ENCODE peak calls at places on chromosomes 3 and 15, in four cellular contexts. K, O, T and L are unnamed samples.

GRCh38 chr3:50628601-50629000 is 11.7 kb downstream of the MAPKAPK3 start:
- DNase-seq in O (no peak), K (no peak), T (no peak), L (no peak)

GRCh38 chr15:89808160-89808870 is 6.3 kb downstream of the ANPEP start:
- DNase-seq in O (no peak), K (no peak), T (no peak), L (no peak)

GRCh38 chr3:98745718-98746117 is 17.4 kb upstream of the ST3GAL6 start:
- DNase-seq in T (no peak), K (no peak), O (no peak), L (no peak)

GRCh38 chr3:14549256-14549931 is 9.3 kb upstream of the GRIP2 start:
- DNase-seq in O (no peak), K (no peak), T (no peak), L (no peak)

GRCh38 chr3:171565671-171566070 is 105.5 kb upstream of the TNIK start:
- DNase-seq in O (no peak), K (no peak), T (no peak), L (no peak)

GRCh38 chr3:21839592-21839991 is 88.6 kb upstream of the ZNF385D start:
- DNase-seq in O (peak), K (no peak), T (no peak), L (no peak)

GRCh38 chr3:50267280-50267913 is 1.6 kb upstream of the SEMA3B start:
- DNase-seq in T (no peak), K (no peak), O (no peak), L (no peak)

GRCh38 chr15:53918180-53919079 is 59.8 kb upstream of the UNC13C start:
- DNase-seq in K (no peak), T (no peak), O (peak), L (no peak)

GRCh38 chr3:66393486-66394260 is 107.1 kb downstream of the LRIG1 start:
- DNase-seq in O (no peak), K (no peak), T (no peak), L (no peak)

GRCh38 chr15:45458746-45459403 is 63.7 kb downstream of the SLC30A4 start:
- DNase-seq in O (peak), K (no peak), T (peak), L (no peak)

GRCh38 chr3:151268267-151269235 is 9.8 kb downstream of the P2RY14 start:
- DNase-seq in T (no peak), K (no peak), O (no peak), L (peak)

GRCh38 chr3:86958534-86958933 is 32.4 kb downstream of the VGLL3 start:
- DNase-seq in O (no peak), T (no peak), K (no peak), L (no peak)

GRCh38 chr15:67803299-67803698 is 22.0 kb upstream of the SKOR1 start:
- DNase-seq in T (no peak), K (no peak), O (no peak), L (no peak)

GRCh38 chr3:72549819-72550581 is 298.2 kb downstream of the SHQ1 start:
- DNase-seq in T (no peak), K (no peak), O (no peak), L (no peak)

GRCh38 chr3:189277711-189278110 is 105.9 kb downstream of the TPRG1 start:
- DNase-seq in O (no peak), K (no peak), T (no peak), L (no peak)

GRCh38 chr3:151044706-151045105 is 40.8 kb upstream of the MED12L start:
- DNase-seq in T (no peak), O (no peak), K (no peak), L (no peak)

GRCh38 chr3:152328841-152329240 is 60.1 kb downstream of the MBNL1 start:
- DNase-seq in K (no peak), O (peak), T (no peak), L (no peak)

GRCh38 chr3:127124135-127124534 is 68.8 kb upstream of the PRR23E start:
- DNase-seq in T (no peak), K (no peak), O (no peak), L (no peak)

GRCh38 chr3:64509216-64509615 is 178.6 kb downstream of the ADAMTS9 start:
- DNase-seq in T (no peak), O (no peak), K (no peak), L (no peak)

GRCh38 chr3:121786485-121786884 is 36.9 kb upstream of the GOLGB1 start:
- DNase-seq in K (no peak), O (no peak), T (no peak), L (no peak)

GRCh38 chr3:49930241-49930690 is 655 bp upstream of the MON1A start:
- DNase-seq in T (no peak), O (no peak), K (no peak), L (no peak)

GRCh38 chr3:41053220-41053619 is 146.1 kb upstream of the CTNNB1 start:
- DNase-seq in T (no peak), K (no peak), O (no peak), L (no peak)

GRCh38 chr3:29170894-29171582 is 109.8 kb upstream of the RBMS3 start:
- DNase-seq in K (no peak), O (peak), T (no peak), L (no peak)